ENCODE peak calls at places on chromosomes 1 and 21, in six cellular contexts. J, V, R, Q, E and U are unnamed samples.

GRCh38 chr1:226547754-226548191 is 791 bp upstream of the STUM start:
- DNase-seq in E (peak; percentile 80), J (peak; percentile 92), V (peak; percentile 92), R (peak; percentile 67), Q (peak; percentile 72), U (peak; percentile 90)

GRCh38 chr1:27538793-27539192 is 48.8 kb upstream of the WASF2 start:
- DNase-seq in Q (no peak), J (no peak), E (no peak), R (peak; percentile 44), V (no peak), U (no peak)

GRCh38 chr1:15758537-15758936 is at the start of gene FBLIM1:
- DNase-seq in R (no peak), E (no peak), Q (no peak), V (peak; percentile 89), J (peak; percentile 78), U (peak; percentile 74)

GRCh38 chr1:203700901-203701300 is 64.1 kb upstream of the LAX1 start:
- DNase-seq in V (no peak), R (no peak), Q (no peak), E (no peak), J (no peak), U (no peak)

GRCh38 chr1:187262731-187263130 is 434.0 kb downstream of the PLA2G4A start:
- DNase-seq in Q (no peak), V (no peak), E (no peak), J (no peak), R (no peak), U (no peak)

GRCh38 chr1:205038132-205038786 is 4.8 kb upstream of the CNTN2 start:
- DNase-seq in Q (no peak), V (no peak), R (no peak), E (no peak), J (no peak), U (no peak)

GRCh38 chr21:17802568-17802967 is 16.6 kb downstream of the C21orf91 start:
- DNase-seq in Q (no peak), R (peak; percentile 16), V (no peak), J (no peak), E (no peak), U (no peak)

GRCh38 chr1:179516976-179517705 is 58.6 kb downstream of the NPHS2 start:
- DNase-seq in R (no peak), V (no peak), E (no peak), Q (no peak), J (no peak), U (no peak)

GRCh38 chr1:232589809-232590741 is 39.9 kb downstream of the SIPA1L2 start:
- DNase-seq in V (no peak), Q (no peak), E (peak; percentile 44), R (no peak), J (peak; percentile 64), U (no peak)

GRCh38 chr1:21175324-21175669 is 1.4 kb downstream of the EIF4G3 start:
- DNase-seq in R (no peak), V (peak; percentile 45), Q (no peak), E (peak; percentile 50), J (peak; percentile 78), U (peak; percentile 32)

GRCh38 chr21:45130324-45130774 is 56.0 kb downstream of the ADARB1 start:
- DNase-seq in E (no peak), V (no peak), R (no peak), Q (no peak), J (no peak), U (peak; percentile 65)
- H3K4me3 ChIP-seq in E (peak overlapping the region; percentile 43), V (no peak overlapping the region), R (peak overlapping the region; percentile 55), Q (no peak overlapping the region), J (no peak overlapping the region), U (peak overlapping the region; percentile 29)

GRCh38 chr1:40133122-40133665 is 28.0 kb upstream of the RLF start:
- DNase-seq in R (no peak), V (no peak), E (no peak), Q (no peak), J (no peak), U (peak; percentile 31)
- H3K4me3 ChIP-seq in R (peak overlapping the region; percentile 44), V (no peak overlapping the region), E (peak overlapping the region; percentile 41), Q (no peak overlapping the region), J (peak overlapping the region; percentile 34), U (no peak overlapping the region)

GRCh38 chr1:197911857-197912696 is 5.1 kb upstream of the LHX9 start:
- DNase-seq in V (no peak), Q (no peak), E (no peak), J (no peak), R (no peak), U (no peak)

GRCh38 chr1:197910120-197911110 is 6.8 kb upstream of the LHX9 start:
- DNase-seq in R (no peak), Q (no peak), J (no peak), E (no peak), V (no peak), U (no peak)

GRCh38 chr1:197909346-197909745 is 6.9 kb downstream of the C1orf53 start:
- DNase-seq in V (no peak), J (no peak), E (no peak), R (no peak), Q (no peak), U (no peak)

GRCh38 chr1:197912739-197913494 is 4.3 kb upstream of the LHX9 start:
- DNase-seq in E (no peak), Q (no peak), R (no peak), V (no peak), J (no peak), U (no peak)

GRCh38 chr1:197911172-197911856 is 5.9 kb upstream of the LHX9 start:
- DNase-seq in E (no peak), J (no peak), V (no peak), Q (no peak), R (no peak), U (peak; percentile 21)
- H3K4me3 ChIP-seq in E (no peak overlapping the region), J (peak overlapping the region; percentile 32), V (no peak overlapping the region), Q (no peak overlapping the region), R (no peak overlapping the region), U (no peak overlapping the region)

GRCh38 chr1:23118957-23119792 is 49.5 kb downstream of the LUZP1 start:
- DNase-seq in Q (no peak), R (no peak), E (no peak), J (peak; percentile 45), V (no peak), U (no peak)
- H3K4me3 ChIP-seq in Q (no peak overlapping the region), R (no peak overlapping the region), E (peak overlapping the region; percentile 44), J (peak overlapping the region; percentile 12), V (peak overlapping the region; percentile 7), U (no peak overlapping the region)

DNA sequence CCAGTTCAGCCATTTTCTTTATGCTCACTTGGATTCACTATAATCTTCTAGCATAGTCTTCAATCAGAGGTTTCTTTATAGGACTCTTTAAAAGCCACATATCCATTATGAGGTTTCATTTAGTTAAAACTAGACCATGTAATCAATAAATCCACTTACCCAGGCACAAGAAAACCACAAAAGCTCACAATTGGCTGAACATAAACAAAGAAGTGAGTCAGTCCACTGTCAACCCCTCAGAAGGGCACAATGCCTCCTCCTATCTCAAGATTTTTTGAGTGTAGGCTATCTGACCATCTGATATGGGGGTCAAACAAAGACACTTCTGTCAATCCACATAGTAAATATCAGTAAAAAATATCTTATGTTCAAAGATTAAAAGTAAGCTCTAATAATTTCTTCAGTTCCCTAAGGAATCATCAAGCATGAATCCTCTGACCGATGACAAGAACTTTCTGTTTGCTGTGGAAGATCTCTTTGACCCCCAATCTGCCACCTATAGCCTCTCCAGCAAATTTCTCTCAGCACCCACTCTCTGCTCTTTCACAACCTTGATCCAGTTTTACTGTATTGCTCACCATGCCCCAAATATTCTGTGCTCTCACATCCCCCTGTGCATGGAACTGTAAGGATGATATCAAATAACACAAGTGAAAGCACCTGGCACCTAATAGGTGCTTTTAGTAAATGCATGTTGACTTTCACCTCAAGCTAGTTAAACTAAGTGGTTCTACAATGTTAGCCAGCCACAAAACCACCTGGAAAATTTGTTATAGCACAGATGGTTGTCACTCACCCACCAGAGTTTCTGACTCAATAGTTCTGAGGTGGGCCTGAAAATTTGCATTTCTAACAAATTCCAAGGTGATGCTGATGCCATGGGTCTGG is 16.7 kb downstream of the RAB3B start:
- DNase-seq in R (no peak), J (no peak), E (no peak), Q (no peak), V (no peak), U (no peak)
- H3K4me3 ChIP-seq in R (no peak overlapping the region), J (no peak overlapping the region), E (no peak overlapping the region), Q (no peak overlapping the region), V (no peak overlapping the region), U (no peak overlapping the region)

GRCh38 chr1:150008699-150009098 is 1.8 kb downstream of the OTUD7B start:
- DNase-seq in E (no peak), J (no peak), V (no peak), R (no peak), Q (no peak), U (no peak)
- H3K4me3 ChIP-seq in E (peak overlapping the region; percentile 93), J (peak overlapping the region; percentile 81), V (peak overlapping the region; percentile 85), R (peak overlapping the region; percentile 94), Q (peak overlapping the region; percentile 87), U (peak overlapping the region; percentile 64)

GRCh38 chr1:109309347-109309746 is 2.5 kb upstream of the MYBPHL start:
- DNase-seq in E (no peak), Q (no peak), R (peak; percentile 15), J (no peak), V (no peak), U (no peak)

GRCh38 chr1:109304221-109304915 is 2.4 kb downstream of the MYBPHL start:
- DNase-seq in V (no peak), Q (peak; percentile 36), R (no peak), E (no peak), J (peak; percentile 65), U (no peak)

GRCh38 chr1:109301874-109302273 is 4.9 kb downstream of the MYBPHL start:
- DNase-seq in J (no peak), Q (no peak), E (no peak), V (no peak), R (no peak), U (no peak)

GRCh38 chr1:109307363-109308021 is 681 bp upstream of the MYBPHL start:
- DNase-seq in J (peak; percentile 86), Q (no peak), V (no peak), E (peak; percentile 72), R (no peak), U (no peak)

DNA sequence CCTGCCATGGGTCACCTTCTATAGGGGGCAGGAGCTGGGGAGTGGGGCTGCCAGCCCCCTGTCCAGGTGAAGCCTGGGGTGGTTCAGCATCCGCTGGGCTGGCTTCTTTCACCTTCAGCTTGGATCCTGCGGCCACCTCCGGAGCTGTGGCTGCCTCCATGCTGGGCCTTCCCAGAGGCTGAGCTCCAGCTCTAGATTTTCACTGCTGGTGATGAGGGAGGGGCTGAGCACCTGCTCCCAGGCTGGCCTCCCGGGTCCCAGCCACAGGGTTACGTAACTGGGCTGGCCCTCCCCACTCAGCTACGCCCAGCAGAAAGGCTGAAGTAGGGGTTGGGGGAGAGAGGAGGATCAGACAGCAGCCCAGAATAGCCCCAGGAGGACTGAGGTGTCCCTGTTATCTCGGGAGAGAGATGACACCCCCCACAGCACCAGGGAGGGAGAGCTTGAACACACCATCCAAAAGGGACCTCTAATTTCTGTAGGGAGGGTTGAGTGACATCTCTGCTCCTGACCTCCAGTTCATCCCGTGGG is at the start of gene MYBPHL:
- DNase-seq in R (no peak), V (no peak), J (peak; percentile 79), Q (no peak), E (no peak), U (no peak)
- H3K4me3 ChIP-seq in R (no peak within 1 kb of the TSS), V (no peak within 1 kb of the TSS), J (peak within 1 kb of the TSS; percentile 44), Q (no peak within 1 kb of the TSS), E (no peak within 1 kb of the TSS), U (no peak within 1 kb of the TSS)